ENCODE peak calls at places on chromosomes 5 and 9, in four cellular contexts. One of them, this sample, is unnamed.

GRCh38 chr9:126607731-126608130 is 6.0 kb upstream of the LMX1B start:
- DNase-seq in A549: no peak
- DNase-seq in epithelial cell of proximal tubule: no peak
- DNase-seq in AG09309: no peak
- DNase-seq in this sample: no peak

GRCh38 chr5:55603947-55604346 is 69.2 kb upstream of the PLPP1 start:
- DNase-seq in A549: no peak
- DNase-seq in epithelial cell of proximal tubule: no peak
- DNase-seq in AG09309: no peak
- DNase-seq in this sample: no peak

GRCh38 chr9:93365427-93366118 is 85.9 kb upstream of the FAM120A start:
- DNase-seq in A549: no peak
- DNase-seq in epithelial cell of proximal tubule: no peak
- DNase-seq in AG09309: no peak
- DNase-seq in this sample: no peak

GRCh38 chr5:13250450-13251291 is 693.8 kb downstream of the DNAH5 start:
- DNase-seq in A549: peak; percentile 14
- DNase-seq in epithelial cell of proximal tubule: peak; percentile 31
- DNase-seq in AG09309: no peak
- DNase-seq in this sample: no peak

GRCh38 chr9:112411626-112412027 is 31.7 kb downstream of the HSDL2 start:
- DNase-seq in A549: no peak
- DNase-seq in epithelial cell of proximal tubule: no peak
- DNase-seq in AG09309: peak; percentile 0
- DNase-seq in this sample: peak; percentile 26

GRCh38 chr9:121550569-121551512 is 51.2 kb upstream of the GGTA1 start:
- DNase-seq in A549: peak; percentile 69
- DNase-seq in epithelial cell of proximal tubule: no peak
- DNase-seq in AG09309: no peak
- DNase-seq in this sample: no peak

GRCh38 chr5:132268698-132269551 is 11.4 kb downstream of the PDLIM4 start:
- DNase-seq in A549: no peak
- DNase-seq in epithelial cell of proximal tubule: no peak
- DNase-seq in AG09309: no peak
- DNase-seq in this sample: peak; percentile 41

GRCh38 chr5:126847318-126848221 is 70.6 kb downstream of the LMNB1 start:
- DNase-seq in A549: no peak
- DNase-seq in epithelial cell of proximal tubule: no peak
- DNase-seq in AG09309: no peak
- DNase-seq in this sample: no peak

GRCh38 chr9:98832768-98833089 is 25.3 kb downstream of the GALNT12 start:
- DNase-seq in A549: no peak
- DNase-seq in epithelial cell of proximal tubule: no peak
- DNase-seq in AG09309: no peak
- DNase-seq in this sample: no peak

GRCh38 chr5:88996366-88996765 is 113.4 kb upstream of the MEF2C start:
- DNase-seq in A549: no peak
- DNase-seq in epithelial cell of proximal tubule: no peak
- DNase-seq in AG09309: no peak
- DNase-seq in this sample: no peak

GRCh38 chr9:26746357-26747072 is 146.1 kb downstream of the CAAP1 start:
- DNase-seq in A549: peak; percentile 13
- DNase-seq in epithelial cell of proximal tubule: peak; percentile 86
- DNase-seq in AG09309: no peak
- DNase-seq in this sample: no peak

GRCh38 chr9:112111461-112111860 is 63.6 kb downstream of the SUSD1 start:
- DNase-seq in A549: no peak
- DNase-seq in epithelial cell of proximal tubule: no peak
- DNase-seq in AG09309: no peak
- DNase-seq in this sample: no peak

GRCh38 chr9:90095682-90096081 is 490.9 kb downstream of the GADD45G start:
- DNase-seq in A549: no peak
- DNase-seq in epithelial cell of proximal tubule: no peak
- DNase-seq in AG09309: no peak
- DNase-seq in this sample: no peak

GRCh38 chr5:1137567-1138444 is 25.9 kb upstream of the SLC12A7 start:
- DNase-seq in A549: no peak
- DNase-seq in epithelial cell of proximal tubule: no peak
- DNase-seq in AG09309: no peak
- DNase-seq in this sample: no peak

GRCh38 chr5:83924891-83925290 is 204.2 kb upstream of the HAPLN1 start:
- DNase-seq in A549: no peak
- DNase-seq in epithelial cell of proximal tubule: no peak
- DNase-seq in AG09309: no peak
- DNase-seq in this sample: no peak

GRCh38 chr5:38291355-38291754 is 33.0 kb downstream of the EGFLAM start:
- DNase-seq in A549: no peak
- DNase-seq in epithelial cell of proximal tubule: no peak
- DNase-seq in AG09309: no peak
- DNase-seq in this sample: no peak

GRCh38 chr5:87113848-87114247 is 153.8 kb upstream of the RASA1 start:
- DNase-seq in A549: no peak
- DNase-seq in epithelial cell of proximal tubule: no peak
- DNase-seq in AG09309: peak; percentile 51
- DNase-seq in this sample: peak; percentile 45

GRCh38 chr9:135007601-135008000 is 79.9 kb upstream of the OLFM1 start:
- DNase-seq in A549: no peak
- DNase-seq in epithelial cell of proximal tubule: no peak
- DNase-seq in AG09309: no peak
- DNase-seq in this sample: no peak

GRCh38 chr9:2787065-2787464 is 56.8 kb downstream of the PUM3 start:
- DNase-seq in A549: no peak
- DNase-seq in epithelial cell of proximal tubule: no peak
- DNase-seq in AG09309: peak; percentile 46
- DNase-seq in this sample: no peak

DNA sequence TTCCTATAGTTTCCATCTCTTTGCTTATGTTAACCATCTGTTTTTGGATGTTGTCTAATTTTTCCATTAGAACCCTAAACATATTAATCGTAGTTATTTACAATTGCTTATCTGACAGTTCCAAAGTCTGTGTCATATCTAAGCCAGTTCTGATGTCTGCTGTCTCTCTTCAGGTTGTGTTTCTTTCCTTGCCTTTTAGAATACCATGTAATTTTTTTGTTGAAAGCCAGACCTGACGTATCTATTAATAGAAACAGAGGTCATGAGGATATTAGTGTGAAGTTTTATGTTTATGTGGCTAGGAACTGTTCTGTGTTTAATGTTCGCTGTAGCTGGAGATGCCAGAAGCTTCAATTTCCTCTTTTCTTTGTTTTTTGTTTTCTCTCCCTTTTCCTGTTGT is 52.2 kb downstream of the ZNF618 start:
- DNase-seq in A549: no peak
- DNase-seq in epithelial cell of proximal tubule: no peak
- DNase-seq in AG09309: no peak
- DNase-seq in this sample: no peak
- H3K4me3 ChIP-seq in A549: no peak overlapping the region
- H3K4me3 ChIP-seq in epithelial cell of proximal tubule: no peak overlapping the region
- H3K4me3 ChIP-seq in AG09309: no peak overlapping the region
- H3K4me3 ChIP-seq in this sample: no peak overlapping the region

DNA sequence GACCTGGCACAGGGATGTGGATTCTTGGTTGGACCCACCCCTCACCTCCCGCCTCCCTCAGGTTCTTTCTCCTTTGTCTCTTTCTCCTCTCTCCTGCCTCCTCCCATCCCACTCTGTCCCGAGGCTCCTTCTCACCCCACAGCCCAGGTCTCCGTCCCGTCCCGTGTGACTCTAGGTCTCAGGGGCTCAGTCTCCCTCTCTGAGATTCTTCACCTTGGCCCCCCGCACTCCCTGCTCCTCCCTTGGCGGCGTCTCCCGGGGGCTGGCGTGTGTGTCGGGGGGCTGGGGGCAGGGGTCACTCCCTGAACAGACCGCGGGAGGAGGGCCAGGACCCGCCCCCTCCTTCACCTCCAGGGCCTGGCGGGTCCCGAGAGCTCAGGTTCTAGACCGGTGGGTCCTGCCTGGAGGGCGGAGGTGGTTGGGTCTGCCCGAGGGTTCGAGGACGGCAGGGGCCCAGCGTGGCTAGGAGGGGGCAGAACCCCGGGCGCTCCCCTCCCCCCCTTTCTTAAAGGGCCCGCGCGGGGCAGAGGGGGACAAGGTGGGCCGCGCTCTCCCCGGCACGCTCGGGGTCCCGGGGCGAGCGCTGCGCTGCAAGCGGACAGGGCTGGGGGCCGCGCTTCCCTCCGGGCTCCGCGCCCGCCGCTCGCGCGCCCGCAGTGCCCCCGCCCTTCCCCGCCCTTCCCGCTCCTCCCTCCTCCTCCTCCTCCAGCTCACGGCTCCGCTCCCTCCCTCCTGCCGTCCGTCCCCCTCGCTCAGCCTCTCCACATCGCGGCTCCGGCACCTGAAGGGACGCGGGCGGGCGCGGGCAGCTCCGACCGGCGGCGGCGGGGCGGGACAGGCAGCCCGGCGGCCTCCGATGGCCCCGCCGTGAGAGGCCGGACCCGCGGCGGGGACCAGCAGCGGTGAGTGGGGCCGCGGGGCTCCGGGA is at the start of gene PSD2:
- DNase-seq in A549: no peak
- DNase-seq in epithelial cell of proximal tubule: no peak
- DNase-seq in AG09309: no peak
- DNase-seq in this sample: no peak
- H3K4me3 ChIP-seq in A549: peak within 1 kb of the TSS; percentile 56
- H3K4me3 ChIP-seq in epithelial cell of proximal tubule: peak within 1 kb of the TSS; percentile 8
- H3K4me3 ChIP-seq in AG09309: no peak within 1 kb of the TSS
- H3K4me3 ChIP-seq in this sample: peak within 1 kb of the TSS; percentile 30

DNA sequence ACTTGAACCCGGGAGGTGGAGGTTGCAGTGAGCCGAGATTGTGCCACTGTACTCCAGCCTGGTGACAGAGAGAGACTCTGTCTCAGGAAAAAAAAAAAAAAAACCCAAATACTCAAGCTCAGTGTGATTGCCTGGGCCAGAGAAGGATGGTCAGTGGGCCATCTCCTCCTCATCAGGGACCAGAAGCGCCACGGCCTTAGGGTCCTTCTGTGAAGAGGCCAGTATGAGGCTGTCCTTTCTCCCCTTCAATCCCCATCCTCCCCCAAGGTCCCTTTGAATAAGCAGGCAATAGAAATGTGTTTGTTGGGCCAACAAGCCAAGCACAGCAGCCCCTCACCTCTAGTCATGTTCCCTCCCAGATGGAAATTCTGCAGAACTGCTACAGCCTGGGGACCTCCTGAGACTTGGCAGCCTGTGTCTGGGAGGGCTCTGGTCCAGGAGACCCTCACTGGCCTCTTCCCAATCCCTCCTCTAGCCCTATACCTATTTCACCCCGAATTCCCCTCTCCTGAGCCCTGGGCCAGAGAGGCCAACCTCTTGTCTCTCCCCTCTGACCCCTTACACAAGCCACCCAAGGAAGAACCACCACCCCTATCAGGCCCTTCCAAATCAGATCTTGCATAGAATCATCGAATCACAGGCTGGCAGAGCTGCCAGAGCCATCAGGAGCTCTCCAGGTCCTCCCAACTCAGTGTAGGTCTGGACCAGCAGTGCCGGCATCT is 1.0 kb downstream of the CSF1R start:
- DNase-seq in A549: no peak
- DNase-seq in epithelial cell of proximal tubule: no peak
- DNase-seq in AG09309: no peak
- DNase-seq in this sample: no peak
- H3K4me3 ChIP-seq in A549: no peak overlapping the region
- H3K4me3 ChIP-seq in epithelial cell of proximal tubule: no peak overlapping the region
- H3K4me3 ChIP-seq in AG09309: no peak overlapping the region
- H3K4me3 ChIP-seq in this sample: no peak overlapping the region

GRCh38 chr9:91809581-91810285 is 140.3 kb downstream of the ROR2 start:
- DNase-seq in A549: no peak
- DNase-seq in epithelial cell of proximal tubule: no peak
- DNase-seq in AG09309: no peak
- DNase-seq in this sample: no peak
- H3K4me3 ChIP-seq in A549: no peak overlapping the region
- H3K4me3 ChIP-seq in epithelial cell of proximal tubule: no peak overlapping the region
- H3K4me3 ChIP-seq in AG09309: no peak overlapping the region
- H3K4me3 ChIP-seq in this sample: no peak overlapping the region